ENCODE peak calls at places on chromosomes 6 and 20, in nine cellular contexts. D, J, N, A, K, F, Q, P and H are unnamed samples.

GRCh38 chr20:63661108-63661507 is 3.0 kb downstream of the RTEL1 start:
- DNase-seq in D (no peak), J (no peak), N (peak; percentile 42), A (no peak), K (no peak), F (no peak), Q (no peak), P (no peak), H (no peak)

GRCh38 chr6:24006246-24006645 is 119.8 kb upstream of the NRSN1 start:
- DNase-seq in D (no peak), J (no peak), N (no peak), A (no peak), K (no peak), F (no peak), Q (no peak), P (no peak), H (no peak)

GRCh38 chr6:32255212-32256153 is 31.6 kb upstream of the NOTCH4 start:
- DNase-seq in D (no peak), J (peak; percentile 61), N (peak; percentile 80), A (peak; percentile 81), K (peak; percentile 92), F (peak; percentile 63), Q (peak; percentile 55), P (peak; percentile 74), H (peak; percentile 70)

GRCh38 chr20:20712474-20713243 is at the start of gene RALGAPA2:
- DNase-seq in D (peak; percentile 97), J (peak; percentile 97), N (peak; percentile 99), A (peak; percentile 95), K (peak; percentile 98), F (peak; percentile 97), Q (peak; percentile 94), P (peak; percentile 97), H (peak; percentile 94)

GRCh38 chr20:21089421-21089820 is 16.7 kb downstream of the LINC00237 start:
- DNase-seq in D (peak; percentile 94), J (no peak), N (no peak), A (no peak), K (no peak), F (no peak), Q (no peak), P (no peak), H (no peak)

GRCh38 chr6:106883808-106884262 is 90.7 kb downstream of the CD24 start:
- DNase-seq in D (peak; percentile 36), J (no peak), N (no peak), A (no peak), K (no peak), F (no peak), Q (no peak), P (no peak), H (no peak)

GRCh38 chr6:169339731-169340314 is 86.2 kb upstream of the THBS2 start:
- DNase-seq in D (no peak), J (no peak), N (no peak), A (no peak), K (no peak), F (no peak), Q (no peak), P (no peak), H (no peak)

GRCh38 chr6:6803180-6803978 is 214.9 kb downstream of the LY86 start:
- DNase-seq in D (peak; percentile 97), J (peak; percentile 83), N (no peak), A (no peak), K (no peak), F (peak; percentile 71), Q (no peak), P (no peak), H (peak; percentile 50)

GRCh38 chr20:8401491-8401890 is 269.4 kb downstream of the PLCB1 start:
- DNase-seq in D (no peak), J (no peak), N (no peak), A (no peak), K (peak; percentile 9), F (no peak), Q (no peak), P (no peak), H (no peak)

GRCh38 chr6:96509281-96509680 is 12.3 kb upstream of the UFL1 start:
- DNase-seq in D (no peak), J (no peak), N (no peak), A (no peak), K (no peak), F (no peak), Q (no peak), P (no peak), H (no peak)

GRCh38 chr6:128339635-128340436 is 180.6 kb downstream of the PTPRK start:
- DNase-seq in D (no peak), J (no peak), N (no peak), A (peak; percentile 38), K (peak; percentile 27), F (no peak), Q (no peak), P (no peak), H (no peak)

GRCh38 chr20:17971571-17972013 is 2.8 kb downstream of the MGME1 start:
- DNase-seq in D (peak; percentile 46), J (no peak), N (no peak), A (no peak), K (peak; percentile 78), F (no peak), Q (no peak), P (no peak), H (no peak)

DNA sequence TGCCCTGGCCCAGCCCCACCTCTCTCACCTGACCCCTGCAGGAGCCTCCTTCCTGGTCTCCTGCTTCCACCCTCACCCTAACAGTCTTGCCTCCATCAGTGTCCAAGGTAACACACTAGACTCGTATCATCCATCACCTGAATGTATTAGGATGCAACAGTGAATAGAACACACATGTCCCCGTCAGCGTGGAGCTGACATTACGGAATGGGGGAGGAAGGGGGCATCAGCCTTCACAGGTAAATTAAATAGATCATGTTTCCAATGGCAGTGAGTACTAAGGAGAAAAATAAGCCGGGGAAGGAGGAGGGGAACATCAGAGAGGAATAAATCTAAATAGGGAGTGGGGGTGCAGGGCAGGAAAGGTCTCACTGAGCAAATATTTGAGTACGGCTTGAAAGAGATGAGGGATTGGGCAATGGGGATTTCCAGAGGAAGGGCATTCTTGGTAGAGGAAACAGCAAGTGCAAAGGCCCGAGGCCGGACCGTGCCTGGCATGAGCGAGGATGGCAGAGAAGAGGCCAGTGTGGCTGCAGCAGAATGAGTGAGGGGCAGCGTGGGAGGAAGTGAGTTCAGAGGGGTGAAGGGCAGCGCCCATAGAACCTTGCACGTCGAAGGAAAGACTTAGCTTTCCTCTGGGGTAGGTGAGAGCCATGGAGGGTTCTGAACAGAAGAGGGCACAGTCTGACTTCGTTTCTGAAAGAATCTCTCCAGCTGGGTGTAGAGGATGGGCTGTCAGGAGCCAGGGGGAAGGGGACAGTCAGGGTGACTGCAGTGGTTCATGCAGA is 110.1 kb upstream of the PTPN1 start:
- DNase-seq in D (peak; percentile 49), J (no peak), N (no peak), A (no peak), K (no peak), F (no peak), Q (no peak), P (no peak), H (no peak)
- TF ChIP-seq CTCF in D (peak; percentile 32), J (no peak), N (peak; percentile 27), A (no peak), K (peak; percentile 3), F (no peak), Q (no peak), P (no peak), H (no peak)

DNA sequence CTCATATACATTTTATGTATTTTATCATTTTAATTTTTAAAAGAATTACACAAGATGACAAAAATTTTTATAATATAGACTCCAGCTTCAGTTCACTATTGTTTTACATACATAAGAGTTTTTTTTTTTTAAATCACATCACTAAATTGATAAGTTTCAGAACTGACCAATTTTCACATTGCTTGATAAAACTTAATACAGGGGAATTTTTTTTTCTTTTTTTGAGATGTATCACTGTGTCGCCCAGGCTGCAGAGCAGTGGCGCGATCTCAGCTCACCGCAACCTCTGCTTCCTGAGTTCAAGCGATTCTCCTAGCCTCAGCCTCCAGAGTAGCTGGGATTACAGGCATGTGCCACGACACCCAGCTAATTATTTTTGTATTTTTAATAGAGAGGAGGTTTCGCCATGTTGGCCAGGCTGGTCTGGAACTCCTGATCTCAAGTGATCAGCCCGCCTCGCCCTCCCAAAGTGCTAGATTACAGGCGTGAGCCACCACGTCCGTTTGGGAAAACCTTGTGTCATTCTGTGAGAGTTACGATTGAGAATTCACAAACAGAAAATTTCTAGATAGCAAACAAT is 36.6 kb upstream of the BTN3A2 start:
- DNase-seq in D (no peak), J (no peak), N (no peak), A (no peak), K (peak; percentile 15), F (no peak), Q (no peak), P (no peak), H (no peak)
- H3K4me3 ChIP-seq in D (peak overlapping the region; percentile 86), J (no peak overlapping the region), N (no peak overlapping the region), A (peak overlapping the region; percentile 53), K (peak overlapping the region; percentile 53), F (no peak overlapping the region), Q (no peak overlapping the region), P (no peak overlapping the region), H (no peak overlapping the region)

GRCh38 chr6:14317616-14318015 is 200.0 kb downstream of the CD83 start:
- DNase-seq in D (no peak), J (no peak), N (no peak), A (no peak), K (no peak), F (no peak), Q (no peak), P (no peak), H (no peak)

GRCh38 chr6:14322841-14323240 is 205.3 kb downstream of the CD83 start:
- DNase-seq in D (no peak), J (no peak), N (no peak), A (no peak), K (no peak), F (no peak), Q (no peak), P (no peak), H (no peak)

GRCh38 chr6:14324042-14324441 is 206.5 kb downstream of the CD83 start:
- DNase-seq in D (peak; percentile 47), J (no peak), N (no peak), A (no peak), K (peak; percentile 19), F (no peak), Q (no peak), P (no peak), H (no peak)

GRCh38 chr6:14320342-14320741 is 202.8 kb downstream of the CD83 start:
- DNase-seq in D (no peak), J (no peak), N (no peak), A (no peak), K (no peak), F (no peak), Q (no peak), P (no peak), H (no peak)

GRCh38 chr6:14321992-14322772 is 204.6 kb downstream of the CD83 start:
- DNase-seq in D (peak; percentile 34), J (no peak), N (no peak), A (no peak), K (no peak), F (peak; percentile 24), Q (no peak), P (peak; percentile 20), H (no peak)
- TF ChIP-seq CTCF in D (peak; percentile 43), J (no peak), N (no peak), A (peak; percentile 11), K (no peak), F (no peak), Q (peak; percentile 24), P (no peak), H (no peak)

GRCh38 chr6:100153656-100154055 is 159.6 kb upstream of the MCHR2 start:
- DNase-seq in D (no peak), J (no peak), N (no peak), A (no peak), K (no peak), F (no peak), Q (no peak), P (no peak), H (no peak)

GRCh38 chr6:100155141-100155540 is 161.1 kb upstream of the MCHR2 start:
- DNase-seq in D (no peak), J (no peak), N (no peak), A (no peak), K (no peak), F (no peak), Q (no peak), P (no peak), H (no peak)

GRCh38 chr6:100152201-100152600 is 158.2 kb upstream of the MCHR2 start:
- DNase-seq in D (no peak), J (no peak), N (no peak), A (no peak), K (no peak), F (no peak), Q (no peak), P (no peak), H (no peak)
- H3K4me3 ChIP-seq in D (no peak overlapping the region), J (no peak overlapping the region), N (no peak overlapping the region), A (no peak overlapping the region), K (no peak overlapping the region), F (no peak overlapping the region), Q (no peak overlapping the region), P (no peak overlapping the region), H (no peak overlapping the region)